ENCODE peak calls at places on chromosomes 12 and 14, in seven cellular contexts. C is choroid plexus epithelial cell, I is HuH-7, F is LoVo, Q is endothelial cell, P is NCI-H748 treated with DMSO at 0.1 percent for 48 hours, R is NCI-H345. Z is an unnamed sample.

GRCh38 chr14:73764881-73765280 is 50.7 kb upstream of the PNMA1 start:
- DNase-seq in I (no peak), P (no peak), Q (no peak), C (no peak), F (no peak), R (no peak), Z (peak)

GRCh38 chr14:60926002-60926401 is 54.9 kb downstream of the TRMT5 start:
- DNase-seq in C (no peak), R (no peak), F (no peak), I (no peak), P (no peak), Q (no peak), Z (no peak)

GRCh38 chr12:103401421-103401820 is 94.3 kb downstream of the C12orf42 start:
- DNase-seq in R (peak), Q (no peak), C (no peak), I (peak), F (peak), P (no peak), Z (no peak)

GRCh38 chr12:22321620-22322019 is 12.9 kb downstream of the ST8SIA1 start:
- DNase-seq in C (peak), P (no peak), F (no peak), R (no peak), Q (no peak), I (no peak), Z (no peak)

GRCh38 chr12:47216150-47216677 is 136.5 kb upstream of the AMIGO2 start:
- DNase-seq in I (no peak), P (no peak), F (no peak), C (no peak), Q (no peak), R (no peak), Z (no peak)

GRCh38 chr12:40312196-40312595 is 87.4 kb downstream of the LRRK2 start:
- DNase-seq in F (no peak), I (no peak), R (no peak), C (no peak), Q (no peak), P (no peak), Z (no peak)

GRCh38 chr14:74019743-74020142 is 594 bp downstream of the BBOF1 start:
- DNase-seq in C (peak), I (no peak), P (no peak), R (no peak), F (no peak), Q (no peak), Z (no peak)

GRCh38 chr14:35944847-35945246 is 118.7 kb downstream of the BRMS1L start:
- DNase-seq in P (peak), R (peak), I (peak), F (peak), Q (peak), C (no peak), Z (no peak)

GRCh38 chr12:11785722-11786121 is 136.2 kb downstream of the ETV6 start:
- DNase-seq in R (no peak), F (no peak), Q (no peak), C (peak), I (no peak), P (no peak), Z (no peak)

GRCh38 chr12:105330938-105331804 is 680 bp downstream of the C12orf75 start:
- DNase-seq in Q (peak), I (no peak), P (peak), F (peak), R (peak), C (no peak), Z (no peak)

GRCh38 chr12:93361159-93361919 is 16.4 kb upstream of the NUDT4 start:
- DNase-seq in I (no peak), R (peak), P (no peak), C (no peak), F (no peak), Q (no peak), Z (no peak)

GRCh38 chr14:67268456-67269115 is 27.4 kb downstream of the PALS1 start:
- DNase-seq in I (no peak), P (no peak), F (no peak), R (no peak), Q (no peak), C (no peak), Z (no peak)

GRCh38 chr14:77638738-77639137 is 22.3 kb upstream of the SPTLC2 start:
- DNase-seq in I (no peak), R (no peak), C (peak), P (no peak), F (peak), Q (no peak), Z (no peak)

GRCh38 chr14:99521176-99522024 is 40.2 kb downstream of the CCNK start:
- DNase-seq in F (no peak), Q (no peak), R (no peak), P (no peak), C (no peak), I (no peak), Z (no peak)

GRCh38 chr12:27279836-27280235 is 35.8 kb downstream of the STK38L start:
- DNase-seq in Q (no peak), F (peak), C (no peak), R (no peak), P (no peak), I (peak), Z (no peak)

GRCh38 chr12:47268501-47269459 is 189.0 kb upstream of the AMIGO2 start:
- DNase-seq in F (no peak), I (no peak), C (no peak), R (no peak), Q (no peak), P (no peak), Z (no peak)

GRCh38 chr12:92041742-92042141 is 103.9 kb downstream of the BTG1 start:
- DNase-seq in I (no peak), P (no peak), Q (no peak), C (no peak), F (peak), R (no peak), Z (no peak)

GRCh38 chr12:116515674-116516073 is 43.5 kb upstream of the MAP1LC3B2 start:
- DNase-seq in I (no peak), P (no peak), F (no peak), Q (no peak), R (no peak), C (no peak), Z (no peak)

GRCh38 chr14:93133476-93133875 is 17.8 kb upstream of the ITPK1 start:
- DNase-seq in I (no peak), R (no peak), Q (no peak), F (no peak), C (peak), P (no peak), Z (no peak)

GRCh38 chr12:52524898-52525591 is 4.9 kb upstream of the KRT5 start:
- DNase-seq in I (no peak), P (no peak), F (no peak), C (no peak), R (no peak), Q (no peak), Z (no peak)

GRCh38 chr12:63394994-63395393 is 244.0 kb upstream of the AVPR1A start:
- DNase-seq in F (no peak), C (no peak), Q (no peak), I (no peak), R (no peak), P (no peak), Z (no peak)

GRCh38 chr14:22427771-22428228 is 161.2 kb downstream of the DAD1 start:
- DNase-seq in Q (no peak), R (no peak), C (peak), F (no peak), P (no peak), I (peak), Z (peak)

GRCh38 chr12:41932470-41932991 is 212.1 kb downstream of the GXYLT1 start:
- DNase-seq in F (no peak), P (peak), I (peak), C (peak), Q (peak), R (peak), Z (peak)

GRCh38 chr12:131119936-131120335 is 166.2 kb downstream of the ADGRD1 start:
- DNase-seq in C (no peak), R (no peak), I (no peak), F (no peak), P (no peak), Q (no peak), Z (no peak)

GRCh38 chr12:94779520-94779919 is 129.2 kb upstream of the TMCC3 start:
- DNase-seq in I (no peak), Q (no peak), P (no peak), F (peak), R (no peak), C (peak), Z (no peak)

GRCh38 chr14:64137657-64138290 is 156.4 kb downstream of the ESR2 start:
- DNase-seq in R (no peak), Q (no peak), C (peak), F (no peak), I (no peak), P (no peak), Z (no peak)

GRCh38 chr12:3631272-3631637 is 121.7 kb downstream of the CRACR2A start:
- DNase-seq in P (no peak), F (no peak), Q (no peak), R (no peak), I (no peak), C (no peak), Z (no peak)

GRCh38 chr14:92832137-92832700 is 38.1 kb downstream of the GOLGA5 start:
- DNase-seq in R (no peak), P (no peak), Q (peak), C (no peak), F (no peak), I (no peak), Z (no peak)

GRCh38 chr14:105844810-105845724 is 318.7 kb downstream of the TMEM121 start:
- DNase-seq in I (no peak), Q (no peak), P (no peak), C (no peak), R (no peak), F (no peak), Z (no peak)

GRCh38 chr12:18422849-18423248 is 161.5 kb downstream of the PIK3C2G start:
- DNase-seq in R (no peak), I (no peak), F (no peak), C (peak), P (no peak), Q (no peak), Z (no peak)

GRCh38 chr14:74737753-74738325 is 24.9 kb downstream of the FCF1 start:
- DNase-seq in P (no peak), I (no peak), R (no peak), F (no peak), C (peak), Q (no peak), Z (no peak)

GRCh38 chr12:91722072-91722471 is 423.6 kb downstream of the BTG1 start:
- DNase-seq in C (peak), F (no peak), P (no peak), Q (no peak), R (no peak), I (no peak), Z (no peak)

GRCh38 chr12:104387190-104387589 is 69.6 kb upstream of the CHST11 start:
- DNase-seq in I (no peak), P (peak), C (peak), R (peak), F (peak), Q (no peak), Z (no peak)

GRCh38 chr12:26451763-26452162 is 256.4 kb downstream of the SSPN start:
- DNase-seq in F (no peak), P (no peak), Q (no peak), R (no peak), I (no peak), C (no peak), Z (no peak)

GRCh38 chr14:93994919-93995682 is 2.0 kb upstream of the CCDC197 start:
- DNase-seq in P (no peak), Q (no peak), R (no peak), C (no peak), I (no peak), F (no peak), Z (no peak)

GRCh38 chr12:126860210-126860609 is 1406.8 kb upstream of the TMEM132C start:
- DNase-seq in R (no peak), I (no peak), F (no peak), P (no peak), Q (no peak), C (no peak), Z (no peak)

GRCh38 chr14:40447032-40447431 is 1014.8 kb upstream of the FBXO33 start:
- DNase-seq in P (no peak), I (no peak), Q (no peak), R (peak), F (no peak), C (no peak), Z (no peak)

GRCh38 chr12:105748806-105749600 is 389.8 kb downstream of the NUAK1 start:
- DNase-seq in Q (no peak), I (no peak), R (no peak), F (no peak), C (peak), P (no peak), Z (no peak)